ENCODE peak calls at places on chromosomes 11 and 22, in five cellular contexts. R is choroid plexus epithelial cell, G is left lung, O is heart left ventricle, I is neuronal stem cell. K is an unnamed sample.

GRCh38 chr11:134069426-134069921 is 602 bp downstream of the JAM3 start:
- DNase-seq in R (peak; percentile 29), G (no peak), O (peak; percentile 50), I (no peak), K (no peak)

GRCh38 chr11:95690100-95690499 is 99.5 kb downstream of the FAM76B start:
- DNase-seq in R (no peak), G (no peak), O (no peak), I (no peak), K (no peak)

GRCh38 chr22:45537734-45538181 is 35.1 kb downstream of the FBLN1 start:
- DNase-seq in R (peak; percentile 97), G (peak; percentile 71), O (peak; percentile 74), I (no peak), K (no peak)

GRCh38 chr11:119377961-119378667 is 3.4 kb downstream of the USP2 start:
- DNase-seq in R (no peak), G (no peak), O (peak; percentile 34), I (no peak), K (peak; percentile 38)

GRCh38 chr22:38080847-38081635 is 2.9 kb downstream of the SLC16A8 start:
- DNase-seq in R (peak; percentile 30), G (no peak), O (peak; percentile 58), I (no peak), K (no peak)

GRCh38 chr11:128884703-128885338 is 6.3 kb upstream of the KCNJ5 start:
- DNase-seq in R (peak; percentile 81), G (peak; percentile 47), O (no peak), I (peak; percentile 69), K (no peak)

GRCh38 chr11:96097844-96098421 is 174.0 kb upstream of the MTMR2 start:
- DNase-seq in R (no peak), G (no peak), O (no peak), I (no peak), K (no peak)

GRCh38 chr11:112656772-112657428 is 304.3 kb upstream of the NCAM1 start:
- DNase-seq in R (peak; percentile 86), G (no peak), O (no peak), I (no peak), K (no peak)

GRCh38 chr11:25711008-25711407 is 620.9 kb upstream of the ANO3 start:
- DNase-seq in R (peak; percentile 52), G (no peak), O (no peak), I (no peak), K (no peak)

GRCh38 chr11:88404363-88404762 is 66.8 kb upstream of the CTSC start:
- DNase-seq in R (no peak), G (no peak), O (no peak), I (no peak), K (no peak)

GRCh38 chr11:124075841-124076571 is 34.9 kb upstream of the OR10G7 start:
- DNase-seq in R (no peak), G (no peak), O (no peak), I (no peak), K (peak; percentile 70)
- H3K4me3 ChIP-seq in R (peak overlapping the region; percentile 49), G (peak overlapping the region; percentile 28), O (peak overlapping the region; percentile 33), I (no peak overlapping the region), K (peak overlapping the region; percentile 29)

GRCh38 chr11:3231550-3231850 is 717 bp downstream of the MRGPRE start:
- DNase-seq in R (no peak), G (no peak), O (no peak), I (no peak), K (no peak)
- H3K4me3 ChIP-seq in R (no peak overlapping the region), G (no peak overlapping the region), O (peak overlapping the region; percentile 37), I (no peak overlapping the region), K (no peak overlapping the region)

DNA sequence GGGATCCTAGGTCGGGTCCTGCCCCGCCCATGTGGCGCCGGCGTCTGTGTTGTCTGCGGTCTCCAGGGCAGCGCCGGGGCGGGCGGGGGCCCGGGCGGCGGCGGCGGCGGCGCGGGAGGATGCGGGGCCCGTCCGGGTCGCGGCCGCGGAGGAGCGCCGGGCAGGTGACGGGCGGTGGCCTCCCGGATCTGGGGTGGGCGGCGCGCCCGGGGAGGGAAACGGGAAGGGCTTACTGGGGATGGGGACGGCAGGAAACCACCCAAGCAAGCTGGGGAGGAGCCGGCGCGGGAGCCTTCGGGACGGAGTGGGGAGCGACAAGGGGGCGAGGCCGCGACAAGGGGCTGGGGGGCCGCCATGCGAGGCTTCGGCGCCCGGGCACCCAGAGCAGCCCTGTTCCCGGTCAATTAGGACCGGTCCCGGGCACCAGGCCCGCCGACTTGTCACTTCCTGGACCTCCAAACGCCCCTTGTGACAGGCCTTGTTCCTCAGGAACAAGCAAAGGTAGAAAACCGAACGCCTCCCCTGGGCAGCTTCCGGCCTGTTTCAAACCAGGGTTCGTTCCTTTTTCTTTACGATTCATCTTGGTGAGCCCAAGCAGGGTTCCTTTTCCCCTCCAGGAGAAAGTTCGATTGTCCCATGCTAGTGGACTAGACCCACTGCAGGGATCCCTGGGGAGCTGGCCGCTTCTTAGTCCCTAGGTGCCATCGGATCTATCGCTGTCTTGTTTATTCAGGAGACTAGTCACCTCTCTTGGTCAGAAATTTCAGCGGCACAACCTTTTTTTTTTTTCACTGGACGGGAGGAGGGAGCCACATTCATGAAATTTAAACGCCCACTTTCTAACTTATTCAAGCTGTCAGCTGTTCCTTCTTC is 486 bp downstream of the JHY start:
- DNase-seq in R (peak; percentile 97), G (peak; percentile 61), O (peak; percentile 56), I (peak; percentile 31), K (peak; percentile 88)
- H3K4me3 ChIP-seq in R (peak overlapping the region; percentile 74), G (peak overlapping the region; percentile 62), O (peak overlapping the region; percentile 73), I (peak overlapping the region; percentile 38), K (peak overlapping the region; percentile 73)

GRCh38 chr22:46547179-46547882 is 9.9 kb upstream of the CELSR1 start:
- DNase-seq in R (peak; percentile 71), G (no peak), O (peak; percentile 75), I (no peak), K (no peak)
- H3K4me3 ChIP-seq in R (no peak overlapping the region), G (no peak overlapping the region), O (no peak overlapping the region), I (no peak overlapping the region), K (no peak overlapping the region)

GRCh38 chr11:102111787-102112653 is 1.8 kb downstream of the YAP1 start:
- DNase-seq in R (peak; percentile 79), G (peak; percentile 37), O (peak; percentile 29), I (no peak), K (no peak)
- H3K4me3 ChIP-seq in R (peak overlapping the region; percentile 87), G (peak overlapping the region; percentile 63), O (peak overlapping the region; percentile 82), I (peak overlapping the region; percentile 58), K (peak overlapping the region; percentile 80)

GRCh38 chr11:44797886-44798683 is 71.3 kb downstream of the TSPAN18 start:
- DNase-seq in R (no peak), G (no peak), O (no peak), I (no peak), K (peak; percentile 22)
- H3K4me3 ChIP-seq in R (no peak overlapping the region), G (no peak overlapping the region), O (no peak overlapping the region), I (no peak overlapping the region), K (no peak overlapping the region)

K was measured in upper lobe of right lung.